ENCODE peak calls at places on chromosome 2, in six cellular contexts. G, J, D, Y, S and E are unnamed samples. For H3K9me3, the result is how much of the 10 kb centered on the place peaks cover.

GRCh38 chr2:95333888-95334338 is 36.8 kb downstream of the KCNIP3 start:
- DNase-seq in G (no peak), J (peak), D (no peak), Y (no peak), S (no peak), E (no peak)

GRCh38 chr2:200797242-200797770 is 14.4 kb upstream of the BZW1 start:
- DNase-seq in G (no peak), J (no peak), D (peak), Y (no peak), S (no peak), E (no peak)

GRCh38 chr2:181140414-181140813 is 160.0 kb downstream of the UBE2E3 start:
- DNase-seq in G (no peak), J (no peak), D (no peak), Y (no peak), S (no peak), E (no peak)

GRCh38 chr2:64228923-64229322 is 84.7 kb upstream of the PELI1 start:
- DNase-seq in G (no peak), J (no peak), D (no peak), Y (no peak), S (no peak), E (no peak)

GRCh38 chr2:145203931-145204330 is 684.0 kb upstream of the ZEB2 start:
- DNase-seq in G (no peak), J (no peak), D (no peak), Y (no peak), S (no peak), E (no peak)

GRCh38 chr2:10309286-10309685 is 6.6 kb downstream of the HPCAL1 start:
- DNase-seq in G (no peak), J (no peak), D (no peak), Y (no peak), S (no peak), E (no peak)

GRCh38 chr2:233847248-233847898 is 7.0 kb downstream of the HJURP start:
- DNase-seq in G (no peak), J (no peak), D (no peak), Y (no peak), S (no peak), E (no peak)

GRCh38 chr2:138023298-138023697 is 59.0 kb downstream of the HNMT start:
- DNase-seq in G (no peak), J (no peak), D (no peak), Y (no peak), S (no peak), E (no peak)

GRCh38 chr2:111705711-111706323 is 178.2 kb downstream of the ANAPC1 start:
- DNase-seq in G (peak), J (no peak), D (peak), Y (no peak), S (no peak), E (peak)

GRCh38 chr2:127721978-127722355 is 20.7 kb downstream of the SFT2D3 start:
- DNase-seq in G (no peak), J (no peak), D (no peak), Y (no peak), S (no peak), E (no peak)

GRCh38 chr2:219567791-219568361 is 3.5 kb downstream of the OBSL1 start:
- DNase-seq in G (no peak), J (no peak), D (no peak), Y (no peak), S (no peak), E (no peak)

DNA sequence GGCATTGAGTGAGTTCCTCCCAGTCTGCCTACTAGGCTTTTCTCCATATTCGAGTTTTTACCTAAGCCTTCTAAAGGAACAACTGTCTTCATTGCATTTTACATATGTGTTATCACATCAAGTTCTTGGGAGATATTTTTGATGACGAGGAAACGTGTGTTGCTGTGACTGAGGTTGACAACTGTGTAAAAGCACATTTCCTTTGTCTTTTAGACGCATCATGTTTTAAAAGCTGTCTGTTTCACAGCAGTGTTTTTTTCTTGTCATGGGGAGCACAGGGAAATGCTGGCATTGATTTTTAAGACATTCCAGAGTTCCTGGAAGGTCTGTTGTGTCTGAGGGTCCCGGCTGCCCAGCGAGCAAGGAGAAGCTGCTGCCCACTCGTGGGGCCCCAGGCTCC is 381.8 kb downstream of the DCDC2C start:
- DNase-seq in G (no peak), J (no peak), D (no peak), Y (no peak), S (no peak), E (no peak)
- H3K9me3 ChIP-seq in G (under half), J (under half), D (under half), Y (under half), S (under half), E (under half)

DNA sequence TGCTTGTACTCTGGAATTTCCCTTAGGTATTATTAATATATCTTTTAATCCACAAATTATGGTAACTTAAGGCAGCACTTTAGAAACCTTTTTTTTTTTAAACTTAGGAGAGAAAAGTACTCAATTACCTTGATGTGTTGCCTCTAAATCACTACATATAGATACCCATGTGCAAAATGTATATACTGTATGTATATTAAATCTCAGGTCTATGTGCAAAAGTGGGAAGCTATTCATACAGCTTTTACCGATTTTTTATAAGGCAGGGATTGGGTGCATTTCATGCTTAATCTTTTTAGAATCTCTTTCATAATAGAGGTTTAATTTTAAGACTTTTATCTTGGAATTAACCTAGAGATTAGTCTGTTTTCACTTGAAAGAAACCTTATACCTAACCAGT is 3.4 kb downstream of the EML4 start:
- DNase-seq in G (no peak), J (no peak), D (no peak), Y (no peak), S (no peak), E (no peak)
- H3K27ac ChIP-seq in G (peak), J (no peak), D (no peak), Y (peak), S (no peak), E (no peak)

GRCh38 chr2:168604252-168604651 is 148.2 kb downstream of the CERS6 start:
- DNase-seq in G (no peak), J (no peak), D (no peak), Y (no peak), S (no peak), E (no peak)
- H3K9me3 ChIP-seq in G (under half), J (under half), D (under half), Y (under half), S (under half), E (under half)

GRCh38 chr2:105358593-105358992 is 21.3 kb downstream of the C2orf49 start:
- DNase-seq in G (no peak), J (no peak), D (no peak), Y (no peak), S (no peak), E (no peak)

GRCh38 chr2:105364436-105365139 is 27.2 kb downstream of the C2orf49 start:
- DNase-seq in G (no peak), J (no peak), D (no peak), Y (no peak), S (no peak), E (no peak)

GRCh38 chr2:105361132-105361889 is 24.0 kb downstream of the C2orf49 start:
- DNase-seq in G (no peak), J (no peak), D (no peak), Y (peak), S (peak), E (no peak)

GRCh38 chr2:105365176-105365575 is 27.8 kb downstream of the C2orf49 start:
- DNase-seq in G (no peak), J (no peak), D (no peak), Y (no peak), S (no peak), E (no peak)

GRCh38 chr2:105363192-105363591 is 25.9 kb downstream of the C2orf49 start:
- DNase-seq in G (no peak), J (no peak), D (no peak), Y (no peak), S (no peak), E (no peak)
- H3K27ac ChIP-seq in G (no peak), J (no peak), D (no peak), Y (no peak), S (no peak), E (no peak)

GRCh38 chr2:232422051-232422450 is 15.4 kb downstream of the ALPG start:
- DNase-seq in G (no peak), J (peak), D (no peak), Y (no peak), S (no peak), E (no peak)
- H3K9me3 ChIP-seq in G (under half), J (under half), D (under half), Y (under half), S (under half), E (under half)

GRCh38 chr2:43055985-43056384 is 170.4 kb downstream of the ZFP36L2 start:
- DNase-seq in G (no peak), J (no peak), D (no peak), Y (no peak), S (no peak), E (no peak)

GRCh38 chr2:43057026-43057741 is 169.2 kb downstream of the ZFP36L2 start:
- DNase-seq in G (no peak), J (no peak), D (peak), Y (no peak), S (no peak), E (no peak)

GRCh38 chr2:43058761-43059160 is 167.6 kb downstream of the ZFP36L2 start:
- DNase-seq in G (no peak), J (no peak), D (no peak), Y (no peak), S (no peak), E (no peak)

GRCh38 chr2:43059183-43059897 is 167.1 kb downstream of the ZFP36L2 start:
- DNase-seq in G (peak), J (no peak), D (peak), Y (peak), S (peak), E (peak)

GRCh38 chr2:43057742-43058706 is 168.4 kb downstream of the ZFP36L2 start:
- DNase-seq in G (no peak), J (no peak), D (no peak), Y (no peak), S (no peak), E (no peak)
- H3K27ac ChIP-seq in G (no peak), J (peak), D (no peak), Y (no peak), S (no peak), E (no peak)

DNA sequence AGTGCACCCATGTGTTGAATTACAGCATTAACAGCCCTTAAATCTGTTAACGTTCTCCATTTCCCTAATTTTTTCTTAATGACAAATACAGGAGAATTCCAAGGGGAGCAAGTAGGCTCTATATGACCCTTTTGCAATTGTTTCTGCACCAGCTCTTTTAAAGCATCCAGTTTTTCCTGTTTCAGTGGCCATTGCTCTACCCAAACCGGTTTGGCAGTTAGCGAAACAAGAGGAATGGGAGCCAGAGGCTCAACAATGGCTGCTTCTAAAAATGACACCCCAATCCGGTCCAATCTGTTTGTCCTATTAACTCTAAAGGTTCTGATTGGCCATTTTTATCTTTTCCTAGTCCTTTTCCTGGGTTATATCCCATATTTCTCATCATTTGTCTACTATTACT is 15.1 kb upstream of the SUCLG1 start:
- DNase-seq in G (no peak), J (peak), D (peak), Y (no peak), S (no peak), E (no peak)
- H3K9me3 ChIP-seq in G (under half), J (under half), D (under half), Y (under half), S (under half), E (under half)

GRCh38 chr2:169734172-169734847 is 678 bp downstream of the KLHL23 start:
- DNase-seq in G (no peak), J (no peak), D (peak), Y (no peak), S (peak), E (no peak)

GRCh38 chr2:169732075-169732474 is 1.6 kb upstream of the KLHL23 start:
- DNase-seq in G (no peak), J (no peak), D (no peak), Y (no peak), S (no peak), E (no peak)

GRCh38 chr2:169735623-169736022 is 2.0 kb downstream of the KLHL23 start:
- DNase-seq in G (no peak), J (no peak), D (no peak), Y (no peak), S (no peak), E (no peak)

GRCh38 chr2:169736902-169737301 is 3.3 kb downstream of the KLHL23 start:
- DNase-seq in G (no peak), J (no peak), D (no peak), Y (no peak), S (no peak), E (no peak)

DNA sequence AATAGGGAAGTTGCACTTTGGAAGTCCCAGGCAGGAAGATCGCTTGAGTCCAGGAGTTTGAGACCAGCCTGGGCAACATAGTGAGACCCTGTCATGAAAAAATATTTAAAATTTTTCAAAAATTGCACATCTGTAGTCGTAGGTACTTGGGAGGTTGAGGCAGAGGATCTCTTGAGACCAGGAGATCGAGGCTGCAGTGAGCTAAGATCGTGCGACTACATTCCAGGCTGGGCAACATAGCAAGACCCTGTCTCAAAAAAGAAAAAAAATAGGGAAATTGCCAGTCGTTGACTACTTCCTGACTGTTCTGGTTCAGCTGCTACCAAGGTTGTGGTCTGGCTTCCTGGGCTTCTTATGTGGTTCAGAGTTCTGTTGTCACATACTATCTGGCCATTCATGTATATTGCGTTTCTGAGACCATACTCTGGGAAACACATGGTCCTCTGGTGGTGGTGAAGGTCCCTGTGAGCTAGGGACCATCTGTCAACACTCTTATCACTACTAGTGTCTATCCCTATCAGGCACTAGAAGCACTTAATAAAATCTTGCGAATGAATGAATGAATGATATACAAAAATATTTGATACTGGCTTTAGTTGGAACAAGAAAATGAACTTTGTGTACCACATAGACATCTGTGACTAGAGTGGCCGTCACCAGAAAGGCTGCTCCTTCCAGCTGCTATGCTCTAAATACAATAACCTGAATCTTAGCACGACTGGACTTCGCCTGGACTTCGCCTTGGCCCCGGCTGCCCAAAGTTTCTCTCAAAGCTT is 861 bp upstream of the KLHL23 start:
- DNase-seq in G (no peak), J (no peak), D (peak), Y (no peak), S (peak), E (no peak)
- H3K27ac ChIP-seq in G (peak), J (peak), D (peak), Y (no peak), S (no peak), E (peak)